ENCODE peak calls at places on chromosomes 7 and 10, in four cellular contexts. B, N, W and M are unnamed samples.

GRCh38 chr7:139784643-139785042 is 6.8 kb upstream of the HIPK2 start:
- DNase-seq in B (peak), N (no peak), W (no peak), M (no peak)

GRCh38 chr7:33933611-33934281 is 28.4 kb downstream of the BMPER start:
- DNase-seq in B (peak), N (no peak), W (no peak), M (peak)

GRCh38 chr7:158758563-158759244 is 54.1 kb upstream of the NCAPG2 start:
- DNase-seq in B (no peak), N (no peak), W (no peak), M (no peak)

GRCh38 chr10:110010076-110011069 is 2.6 kb downstream of the ADD3 start:
- DNase-seq in B (no peak), N (no peak), W (no peak), M (no peak)

GRCh38 chr10:116465541-116465940 is 37.9 kb downstream of the PNLIPRP3 start:
- DNase-seq in B (no peak), N (no peak), W (no peak), M (no peak)

GRCh38 chr7:94393251-94393758 is 1.4 kb upstream of the COL1A2 start:
- DNase-seq in B (no peak), N (peak), W (peak), M (peak)

GRCh38 chr7:118372530-118372929 is 148.0 kb downstream of the ANKRD7 start:
- DNase-seq in B (peak), N (no peak), W (no peak), M (no peak)

GRCh38 chr7:95921543-95921942 is 149.2 kb downstream of the DYNC1I1 start:
- DNase-seq in B (peak), N (no peak), W (no peak), M (no peak)

GRCh38 chr7:47602272-47603004 is 20.5 kb upstream of the TNS3 start:
- DNase-seq in B (peak), N (no peak), W (no peak), M (no peak)

GRCh38 chr7:130149575-130150139 is 55.5 kb downstream of the TMEM209 start:
- DNase-seq in B (no peak), N (no peak), W (no peak), M (no peak)

GRCh38 chr7:9890092-9890491 is 1083.6 kb upstream of the PHF14 start:
- DNase-seq in B (no peak), N (no peak), W (peak), M (no peak)
- H3K4me3 ChIP-seq in B (no peak), N (no peak), W (no peak), M (no peak)

GRCh38 chr7:55366461-55367138 is 1.5 kb downstream of the LANCL2 start:
- DNase-seq in B (peak), N (no peak), W (peak), M (peak)

GRCh38 chr7:55365103-55365679 is at the start of gene LANCL2:
- DNase-seq in B (no peak), N (no peak), W (peak), M (peak)

GRCh38 chr7:55367283-55367840 is 2.2 kb downstream of the LANCL2 start:
- DNase-seq in B (no peak), N (no peak), W (no peak), M (no peak)

GRCh38 chr7:55363386-55364170 is 1.6 kb upstream of the LANCL2 start:
- DNase-seq in B (no peak), N (no peak), W (no peak), M (no peak)

GRCh38 chr7:55365680-55366460 is 733 bp downstream of the LANCL2 start:
- DNase-seq in B (peak), N (peak), W (peak), M (peak)
- H3K4me3 ChIP-seq in B (peak), N (peak), W (peak), M (peak)

DNA sequence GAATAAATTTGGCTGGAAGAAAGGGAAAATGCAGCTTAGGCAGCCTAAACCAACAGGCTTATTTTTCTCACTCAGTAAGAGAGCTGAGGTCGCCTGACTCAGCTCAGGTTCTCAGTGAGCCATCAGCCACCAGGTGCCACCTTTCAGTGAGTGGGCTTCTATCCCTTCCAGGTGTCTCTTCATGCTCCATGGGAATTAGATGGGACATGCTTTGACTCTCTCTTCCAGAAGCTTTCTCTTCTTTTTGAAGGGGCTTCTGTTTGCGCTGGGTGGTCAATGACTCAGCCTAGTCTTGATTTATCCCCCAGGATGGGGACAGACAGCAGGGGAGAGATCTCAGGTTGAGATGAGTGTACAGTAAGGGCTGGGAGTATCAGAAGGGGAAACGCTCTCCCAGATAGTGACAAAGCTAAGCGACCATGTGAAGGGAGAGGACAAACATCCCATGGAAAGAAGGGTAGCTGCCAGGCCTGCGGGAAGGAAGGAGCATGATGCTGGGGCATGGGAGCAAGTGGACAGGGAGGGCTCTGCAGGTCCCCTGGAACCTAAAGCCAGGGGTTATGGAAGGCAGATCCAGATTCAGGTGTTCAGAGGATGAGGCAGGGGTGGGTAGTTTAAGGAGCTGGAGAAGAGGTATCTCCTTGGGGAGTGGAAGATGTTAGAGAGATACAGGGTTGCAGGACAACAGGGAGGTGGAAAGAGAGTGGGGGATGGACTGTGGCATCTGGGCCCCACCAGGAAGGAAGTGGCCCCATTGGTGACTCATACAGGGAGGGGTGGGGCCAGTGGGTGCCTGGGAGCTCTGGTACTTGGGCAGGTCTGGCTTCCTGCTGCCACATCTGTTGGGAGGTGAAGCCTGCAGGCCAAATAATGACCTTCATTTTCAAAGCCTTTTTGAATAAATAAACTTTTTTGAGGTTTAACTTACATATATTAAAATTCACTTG is 32.5 kb downstream of the OGDH start:
- DNase-seq in B (peak), N (peak), W (peak), M (peak)
- H3K4me3 ChIP-seq in B (no peak), N (no peak), W (no peak), M (peak)

DNA sequence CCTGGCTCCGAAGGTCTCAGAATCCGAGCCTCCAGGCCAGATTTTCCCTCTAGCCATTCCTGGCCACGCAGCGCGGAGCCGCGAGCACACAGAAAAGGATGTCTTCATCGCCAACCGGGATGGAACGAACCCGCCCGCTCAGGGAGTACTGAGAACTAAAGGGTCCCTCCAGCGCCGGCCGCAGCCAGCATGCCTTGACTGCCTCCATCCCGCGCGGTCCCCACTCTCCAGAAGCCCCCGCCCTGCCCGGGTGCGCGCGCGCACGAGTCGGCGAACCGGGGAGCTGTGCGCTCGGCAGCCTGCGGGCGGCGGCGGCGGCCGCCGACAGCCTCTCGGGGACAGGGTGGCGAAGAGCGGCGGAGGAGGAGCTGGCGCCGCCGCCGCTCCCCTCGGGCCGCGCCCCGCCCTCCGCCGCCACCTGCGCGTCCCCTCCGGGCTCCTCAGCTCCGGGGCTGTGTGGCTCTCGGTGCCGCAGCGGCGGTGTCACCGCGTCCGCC is 640 bp upstream of the GALNT17 start:
- DNase-seq in B (no peak), N (peak), W (peak), M (no peak)
- H3K4me3 ChIP-seq in B (no peak), N (peak), W (peak), M (peak)

GRCh38 chr7:36192877-36193276 is 39.8 kb downstream of the EEPD1 start:
- DNase-seq in B (no peak), N (no peak), W (no peak), M (no peak)

GRCh38 chr7:36191292-36191920 is 38.4 kb downstream of the EEPD1 start:
- DNase-seq in B (no peak), N (peak), W (no peak), M (peak)

GRCh38 chr7:36188923-36189322 is 35.9 kb downstream of the EEPD1 start:
- DNase-seq in B (no peak), N (no peak), W (no peak), M (no peak)

GRCh38 chr7:36190447-36191291 is 37.6 kb downstream of the EEPD1 start:
- DNase-seq in B (no peak), N (no peak), W (no peak), M (no peak)

GRCh38 chr7:36192050-36192824 is 39.2 kb downstream of the EEPD1 start:
- DNase-seq in B (peak), N (peak), W (no peak), M (peak)
- H3K4me3 ChIP-seq in B (no peak), N (no peak), W (no peak), M (no peak)

DNA sequence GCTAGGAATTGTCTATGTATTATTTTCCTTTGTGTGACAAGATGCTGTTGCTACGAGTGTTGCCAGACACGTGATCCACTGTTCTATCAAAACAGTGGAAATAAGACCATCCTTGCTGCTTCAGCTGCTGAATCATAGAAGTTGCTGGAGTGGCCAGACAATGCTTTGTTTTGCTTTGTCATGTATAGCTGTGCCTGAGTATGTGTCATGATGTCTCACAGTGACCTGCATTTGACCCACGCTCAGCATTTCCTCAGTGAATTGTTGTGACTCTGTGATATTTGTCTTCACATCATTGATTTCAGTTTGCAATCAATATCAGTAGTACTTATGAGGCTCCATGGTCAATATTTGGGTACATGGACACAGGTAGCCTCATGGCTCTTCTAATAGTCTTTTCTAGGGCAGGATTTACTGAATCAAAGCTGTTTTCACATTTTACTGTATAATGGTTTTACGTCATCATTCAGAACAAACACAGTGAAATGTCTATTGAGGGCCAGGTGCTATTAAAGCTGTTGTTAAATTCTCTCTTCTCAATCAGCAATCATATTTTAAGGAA is 53.4 kb downstream of the MTPN start:
- DNase-seq in B (peak), N (no peak), W (no peak), M (peak)
- H3K4me3 ChIP-seq in B (no peak), N (no peak), W (no peak), M (no peak)

GRCh38 chr7:101165958-101166602 is 711 bp upstream of the VGF start:
- DNase-seq in B (no peak), N (no peak), W (peak), M (no peak)

GRCh38 chr7:101164071-101164840 is 1.1 kb downstream of the VGF start:
- DNase-seq in B (peak), N (peak), W (peak), M (peak)

GRCh38 chr7:101166909-101167644 is 1.7 kb upstream of the VGF start:
- DNase-seq in B (no peak), N (no peak), W (peak), M (no peak)

GRCh38 chr7:101166603-101166908 is 1.2 kb upstream of the VGF start:
- DNase-seq in B (no peak), N (no peak), W (no peak), M (no peak)

GRCh38 chr7:101165075-101165957 is at the start of gene VGF:
- DNase-seq in B (peak), N (peak), W (peak), M (peak)
- H3K4me3 ChIP-seq in B (peak), N (no peak), W (peak), M (peak)

GRCh38 chr7:7424151-7424873 is 111.4 kb downstream of the COL28A1 start:
- DNase-seq in B (peak), N (peak), W (peak), M (peak)
- H3K4me3 ChIP-seq in B (peak), N (peak), W (no peak), M (peak)

DNA sequence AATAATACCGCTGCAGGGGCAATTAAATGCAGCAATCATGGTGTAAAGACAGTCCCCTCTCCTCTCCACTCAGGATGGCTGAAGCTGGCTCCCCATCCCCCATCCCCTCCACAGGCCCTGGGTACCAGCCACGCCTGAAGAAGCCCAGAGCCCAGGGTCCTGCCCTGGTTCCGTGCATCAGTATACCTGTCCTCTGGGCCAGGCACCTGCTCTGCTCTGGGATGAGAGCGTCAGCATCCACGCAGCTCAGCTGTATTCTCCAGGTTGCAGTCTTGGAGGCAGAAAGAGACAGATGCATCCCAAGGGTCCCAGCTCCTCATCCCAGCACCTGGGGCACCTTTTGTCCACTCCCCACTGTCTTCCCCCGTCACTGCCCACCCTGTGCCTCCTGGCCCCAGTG is 233.8 kb downstream of the TCERG1L start:
- DNase-seq in B (no peak), N (no peak), W (no peak), M (no peak)
- H3K4me3 ChIP-seq in B (no peak), N (no peak), W (no peak), M (no peak)

GRCh38 chr7:1059200-1060091 is 15.1 kb downstream of the GPR146 start:
- DNase-seq in B (peak), N (no peak), W (peak), M (peak)
- H3K4me3 ChIP-seq in B (no peak), N (no peak), W (peak), M (no peak)